ENCODE peak calls at places on chromosomes 3 and 15, in five cellular contexts. U is GM23338, G is bronchial epithelial cell, B is psoas muscle, Q is H9. H is an unnamed sample.

GRCh38 chr15:63815211-63815610 is 18.5 kb downstream of the HERC1 start:
- DNase-seq in Q (no peak), G (no peak), B (no peak), U (no peak), H (no peak)

GRCh38 chr15:42065008-42065407 is 29.4 kb downstream of the PLA2G4D start:
- DNase-seq in B (no peak), Q (no peak), U (no peak), G (no peak), H (no peak)

GRCh38 chr3:83435173-83435572 is 1523.6 kb upstream of the CADM2 start:
- DNase-seq in G (no peak), B (no peak), Q (no peak), U (no peak), H (no peak)

GRCh38 chr3:172138792-172139507 is 99.6 kb downstream of the FNDC3B start:
- DNase-seq in G (peak; percentile 64), B (no peak), Q (no peak), U (no peak), H (no peak)

GRCh38 chr3:189168711-189169110 is 3.1 kb upstream of the TPRG1 start:
- DNase-seq in Q (no peak), B (no peak), U (no peak), G (no peak), H (no peak)

GRCh38 chr3:64916937-64917336 is 229.1 kb upstream of the ADAMTS9 start:
- DNase-seq in B (no peak), U (peak; percentile 75), Q (peak; percentile 38), G (no peak), H (no peak)

GRCh38 chr3:73525591-73525990 is 99.2 kb downstream of the PDZRN3 start:
- DNase-seq in Q (no peak), B (no peak), G (no peak), U (no peak), H (no peak)

GRCh38 chr3:79286882-79287281 is 480.9 kb downstream of the ROBO1 start:
- DNase-seq in G (no peak), B (no peak), U (no peak), Q (no peak), H (no peak)

GRCh38 chr3:12296511-12296910 is 7.6 kb downstream of the PPARG start:
- DNase-seq in G (no peak), B (no peak), U (no peak), Q (no peak), H (no peak)

GRCh38 chr3:40057077-40057476 is 247.7 kb downstream of the MYRIP start:
- DNase-seq in U (no peak), Q (no peak), B (no peak), G (no peak), H (no peak)

GRCh38 chr3:107112356-107112755 is 264.9 kb upstream of the CCDC54 start:
- DNase-seq in Q (no peak), U (no peak), G (no peak), B (no peak), H (no peak)

GRCh38 chr3:123258811-123259420 is 57.2 kb downstream of the SEC22A start:
- DNase-seq in B (no peak), U (peak; percentile 51), G (peak; percentile 57), Q (no peak), H (peak; percentile 41)

DNA sequence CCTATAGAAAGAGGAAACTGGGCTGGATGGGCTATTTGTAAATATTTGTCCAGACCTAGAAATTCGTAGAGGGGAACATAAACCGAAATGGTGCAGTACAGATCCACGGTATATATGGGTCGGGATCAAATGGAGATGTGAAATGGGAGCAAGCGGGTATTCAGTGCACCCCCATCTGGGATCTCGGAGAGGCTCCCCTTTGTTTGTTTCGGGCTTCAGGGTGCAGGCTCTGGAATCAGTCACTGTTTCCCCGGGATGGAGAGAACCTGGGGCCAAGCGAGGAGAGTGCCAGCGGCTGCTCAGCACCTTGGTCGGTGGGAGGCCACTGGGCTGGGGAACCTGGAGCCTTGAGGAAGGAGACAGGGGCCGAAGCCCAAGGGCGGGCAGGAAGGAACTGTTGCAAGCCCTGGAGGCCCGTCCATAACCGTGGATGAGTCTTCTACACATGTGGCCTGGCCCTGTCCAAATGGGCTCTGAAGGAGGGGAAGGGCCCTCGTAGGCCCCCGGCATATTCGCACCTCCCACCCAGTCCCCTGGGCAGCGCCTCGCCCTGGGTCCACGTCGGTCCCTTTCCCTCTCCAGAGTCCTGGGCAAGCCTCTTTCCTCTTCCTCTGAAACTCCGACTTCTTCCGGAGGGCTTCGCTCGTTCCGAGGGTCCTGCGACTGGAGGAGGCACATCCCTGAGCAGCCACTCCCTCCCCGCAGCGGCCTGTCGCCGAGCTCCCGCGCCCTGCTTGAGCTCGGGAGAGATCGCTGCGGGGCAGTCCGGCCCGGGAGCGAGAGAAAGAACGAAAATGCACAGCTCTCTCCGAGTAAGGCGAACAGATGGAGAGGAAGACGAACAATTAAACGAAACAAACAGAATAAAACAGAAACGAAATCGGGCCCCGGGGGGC is 3.0 kb downstream of the ISL2 start:
- DNase-seq in G (no peak), U (peak; percentile 60), B (no peak), Q (peak; percentile 43), H (peak; percentile 26)
- H3K27me3 ChIP-seq in G (peaks cover 72% of the 10 kb centered on the region), U (peaks cover 97% of the 10 kb centered on the region), B (no peaks in the 10 kb centered on the region), Q (peaks cover 74% of the 10 kb centered on the region), H (peaks cover 100% of the 10 kb centered on the region)

GRCh38 chr3:9946112-9947024 is 5.8 kb downstream of the PRRT3 start:
- DNase-seq in B (peak; percentile 93), U (peak; percentile 93), Q (peak; percentile 90), G (peak; percentile 73), H (peak; percentile 80)
- TF ChIP-seq CTCF in B (peak; percentile 61), U (peak; percentile 92), Q (peak; percentile 83), G (peak; percentile 93), H (peak; percentile 99)

GRCh38 chr15:98536976-98537375 is 111.4 kb upstream of the IGF1R start:
- DNase-seq in G (no peak), B (no peak), U (no peak), Q (no peak), H (no peak)

GRCh38 chr15:98547255-98547654 is 101.1 kb upstream of the IGF1R start:
- DNase-seq in U (no peak), G (no peak), B (no peak), Q (no peak), H (peak; percentile 36)

GRCh38 chr15:98546325-98546724 is 102.0 kb upstream of the IGF1R start:
- DNase-seq in Q (no peak), B (no peak), U (no peak), G (no peak), H (no peak)

GRCh38 chr15:98537516-98538060 is 110.8 kb upstream of the IGF1R start:
- DNase-seq in U (no peak), G (peak; percentile 59), B (no peak), Q (no peak), H (peak; percentile 89)

DNA sequence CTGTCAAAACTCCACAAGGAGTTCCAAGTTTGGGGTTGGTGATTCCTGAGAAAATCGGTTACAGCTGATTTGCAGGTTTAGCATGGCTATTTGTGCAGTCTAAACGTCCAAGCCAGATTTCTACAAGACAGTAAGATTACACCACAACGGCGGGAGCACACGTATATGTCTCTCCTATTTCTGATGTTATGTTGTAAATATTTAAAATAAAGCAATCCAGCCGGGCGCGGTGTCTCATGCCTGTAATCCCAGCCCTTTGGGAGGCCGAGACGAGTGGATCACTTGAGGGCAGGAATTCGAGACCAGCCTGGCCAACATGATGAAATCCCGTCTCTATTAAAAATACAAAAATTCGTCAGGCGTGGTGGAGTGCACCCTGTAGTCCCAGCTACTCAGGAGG is 106.8 kb upstream of the IGF1R start:
- DNase-seq in Q (no peak), U (no peak), B (no peak), G (no peak), H (no peak)
- H3K27me3 ChIP-seq in Q (no peaks in the 10 kb centered on the region), U (peaks cover 6% of the 10 kb centered on the region), B (peaks cover 3% of the 10 kb centered on the region), G (no peaks in the 10 kb centered on the region), H (peaks cover 35% of the 10 kb centered on the region)

GRCh38 chr3:9396632-9397330 is 634 bp upstream of the SETD5 start:
- DNase-seq in U (peak; percentile 99), B (peak; percentile 99), Q (peak; percentile 99), G (peak; percentile 96), H (peak; percentile 98)

GRCh38 chr3:9398715-9399708 is 1.6 kb downstream of the SETD5 start:
- DNase-seq in G (peak; percentile 50), Q (peak; percentile 31), U (peak; percentile 80), B (no peak), H (no peak)

GRCh38 chr3:9397911-9398714 is 698 bp downstream of the SETD5 start:
- DNase-seq in Q (peak; percentile 34), U (peak; percentile 63), G (no peak), B (peak; percentile 70), H (no peak)

GRCh38 chr3:9396301-9396631 is 1.1 kb upstream of the SETD5 start:
- DNase-seq in Q (peak; percentile 95), G (peak; percentile 91), B (no peak), U (peak; percentile 96), H (peak; percentile 96)

DNA sequence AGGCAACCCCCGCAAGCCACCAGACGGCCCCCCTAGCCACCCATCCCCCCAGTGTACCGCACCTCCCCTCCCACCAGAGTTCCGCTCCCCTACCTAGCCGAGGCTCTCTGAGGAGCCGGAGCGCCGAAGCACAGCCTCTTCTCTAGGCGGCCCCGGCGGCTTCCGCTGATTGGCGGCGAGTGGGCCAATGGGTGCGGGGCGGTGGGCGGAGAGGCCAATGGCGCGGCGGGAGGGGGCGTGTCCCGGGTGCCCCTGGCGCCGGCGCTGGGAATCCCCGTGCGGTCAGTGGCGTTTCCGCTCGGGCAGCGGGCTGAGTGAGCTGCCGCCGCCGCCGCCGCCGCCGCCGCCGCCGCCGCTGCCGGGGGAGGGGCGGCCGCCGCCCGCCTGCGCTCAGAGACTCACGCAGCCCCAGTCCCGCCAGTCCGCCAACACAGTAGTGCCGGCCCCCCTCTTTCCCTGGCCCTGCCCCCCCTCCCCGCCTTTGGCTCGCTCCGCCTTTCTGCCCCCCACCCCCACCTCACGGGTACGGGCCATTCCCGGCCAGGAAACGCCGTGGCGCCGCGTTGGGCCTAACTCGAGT is at the start of gene SETD5:
- DNase-seq in Q (peak; percentile 97), U (peak; percentile 98), G (peak; percentile 80), B (peak; percentile 100), H (peak; percentile 92)
- TF ChIP-seq CTCF in Q (no peak), U (no peak), G (no peak), B (no peak), H (no peak)

GRCh38 chr15:94359716-94360115 is 128.4 kb downstream of the MCTP2 start:
- DNase-seq in U (no peak), Q (no peak), B (no peak), G (no peak), H (no peak)

GRCh38 chr15:94367726-94368535 is 136.6 kb downstream of the MCTP2 start:
- DNase-seq in B (no peak), G (no peak), U (no peak), Q (no peak), H (no peak)

GRCh38 chr15:94360251-94360671 is 128.9 kb downstream of the MCTP2 start:
- DNase-seq in G (no peak), Q (no peak), B (no peak), U (no peak), H (no peak)

GRCh38 chr15:94363382-94363781 is 132.0 kb downstream of the MCTP2 start:
- DNase-seq in B (no peak), G (no peak), Q (no peak), U (no peak), H (no peak)
- H3K27me3 ChIP-seq in B (no peaks in the 10 kb centered on the region), G (no peaks in the 10 kb centered on the region), Q (no peaks in the 10 kb centered on the region), U (no peaks in the 10 kb centered on the region), H (no peaks in the 10 kb centered on the region)

DNA sequence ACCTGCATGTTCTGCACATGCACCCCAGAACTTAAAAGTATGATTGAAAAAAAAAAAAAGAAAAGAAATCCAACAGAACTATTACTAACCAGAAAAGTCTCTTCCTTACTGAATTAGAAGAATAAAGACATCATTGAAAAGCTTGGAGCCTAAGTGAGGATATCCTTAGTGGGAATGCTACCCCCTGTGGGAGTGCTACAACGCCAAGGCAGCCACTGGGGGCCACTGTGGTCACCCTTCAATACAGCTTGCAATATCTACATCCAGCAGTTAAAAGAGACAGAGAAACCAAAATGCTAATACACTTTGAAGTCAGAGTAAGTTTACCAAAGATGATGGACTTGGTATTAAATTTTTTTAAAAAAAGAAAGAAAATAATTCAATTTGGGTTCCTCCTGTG is 292.0 kb downstream of the PLCL2 start:
- DNase-seq in B (no peak), U (peak; percentile 27), Q (no peak), G (no peak), H (no peak)
- TF ChIP-seq CTCF in B (no peak), U (peak; percentile 52), Q (peak; percentile 50), G (no peak), H (peak; percentile 9)